ENCODE peak calls at places on chromosome 17, in ten cellular contexts. V, P, U, S, R, X, F, L, N and D are unnamed samples.

GRCh38 chr17:6456914-6457687 is 12.8 kb downstream of the PIMREG start:
- DNase-seq in F (no peak), N (no peak), U (no peak), X (peak), L (peak), V (peak), P (no peak), S (no peak), R (no peak), D (peak)

GRCh38 chr17:36094232-36094631 is 4.3 kb upstream of the CCL3 start:
- DNase-seq in X (no peak), R (no peak), L (no peak), F (no peak), S (no peak), P (no peak), N (no peak), V (no peak), U (no peak), D (no peak)

GRCh38 chr17:6558276-6558675 is 1.9 kb upstream of the PITPNM3 start:
- DNase-seq in S (peak), L (peak), V (no peak), X (no peak), P (no peak), F (no peak), N (no peak), R (no peak), U (no peak), D (no peak)

GRCh38 chr17:17358060-17358751 is 55.0 kb downstream of the NT5M start:
- DNase-seq in N (no peak), V (no peak), P (no peak), R (no peak), F (no peak), U (peak), S (no peak), L (no peak), X (no peak), D (no peak)

GRCh38 chr17:13395346-13395745 is 206.4 kb downstream of the HS3ST3A1 start:
- DNase-seq in N (no peak), S (no peak), X (no peak), U (no peak), V (no peak), R (no peak), L (no peak), F (no peak), P (no peak), D (peak)

GRCh38 chr17:68461122-68461539 is 3.8 kb upstream of the WIPI1 start:
- DNase-seq in N (no peak), V (no peak), U (no peak), X (no peak), S (no peak), R (no peak), P (no peak), F (no peak), L (no peak), D (no peak)

GRCh38 chr17:50550661-50551432 is 3.9 kb downstream of the SPATA20 start:
- DNase-seq in U (peak), R (peak), V (peak), P (peak), X (peak), N (peak), L (peak), S (peak), F (peak), D (peak)

GRCh38 chr17:74769856-74770497 is 6.2 kb downstream of the NAT9 start:
- DNase-seq in R (no peak), P (no peak), F (no peak), L (peak), S (peak), X (no peak), V (no peak), N (no peak), U (no peak), D (no peak)

GRCh38 chr17:62626719-62627218 is 701 bp upstream of the MRC2 start:
- DNase-seq in F (peak), P (peak), S (no peak), N (no peak), R (no peak), U (no peak), V (peak), L (no peak), X (no peak), D (peak)

GRCh38 chr17:66300956-66301355 is 1.5 kb upstream of the PRKCA start:
- DNase-seq in X (no peak), U (no peak), R (no peak), V (no peak), P (no peak), F (no peak), N (no peak), L (no peak), S (no peak), D (peak)

GRCh38 chr17:6108382-6108781 is 38.2 kb downstream of the WSCD1 start:
- DNase-seq in U (no peak), L (no peak), S (no peak), N (no peak), V (no peak), R (no peak), F (no peak), X (no peak), P (no peak), D (no peak)

GRCh38 chr17:17921192-17922082 is 50.8 kb downstream of the TOM1L2 start:
- DNase-seq in X (no peak), N (no peak), L (no peak), P (no peak), F (peak), V (peak), R (no peak), S (no peak), U (peak), D (peak)

GRCh38 chr17:45162022-45162687 is 480 bp downstream of the HEXIM2 start:
- DNase-seq in V (no peak), L (no peak), F (no peak), R (no peak), X (peak), U (peak), S (peak), N (no peak), P (no peak), D (no peak)

GRCh38 chr17:63564562-63564961 is 14.3 kb downstream of the DCAF7 start:
- DNase-seq in P (no peak), L (no peak), X (no peak), V (no peak), N (no peak), U (peak), R (no peak), S (no peak), F (no peak), D (no peak)

GRCh38 chr17:16304832-16305231 is 48.4 kb downstream of the CENPV start:
- DNase-seq in L (no peak), U (no peak), P (peak), S (no peak), N (no peak), V (peak), X (no peak), R (no peak), F (no peak), D (peak)

GRCh38 chr17:15185625-15185991 is 79.5 kb downstream of the PMP22 start:
- DNase-seq in V (peak), N (no peak), L (no peak), P (peak), U (no peak), S (no peak), X (no peak), F (no peak), R (no peak), D (peak)

GRCh38 chr17:16013943-16014407 is 14.4 kb downstream of the TTC19 start:
- DNase-seq in R (no peak), V (peak), X (no peak), P (no peak), N (no peak), F (peak), S (no peak), U (no peak), L (no peak), D (peak)

GRCh38 chr17:71436479-71436878 is 684.3 kb upstream of the SOX9 start:
- DNase-seq in R (no peak), P (no peak), F (no peak), L (no peak), N (no peak), V (no peak), X (no peak), S (no peak), U (no peak), D (no peak)

GRCh38 chr17:77544347-77544746 is 403.6 kb downstream of the SEC14L1 start:
- DNase-seq in N (no peak), L (no peak), V (no peak), S (no peak), U (no peak), X (no peak), F (no peak), R (no peak), P (no peak), D (no peak)

GRCh38 chr17:27533874-27534815 is 77.9 kb downstream of the KSR1 start:
- DNase-seq in N (no peak), P (no peak), X (no peak), F (no peak), V (peak), S (no peak), U (no peak), R (no peak), L (no peak), D (peak)

GRCh38 chr17:78956254-78956653 is 23.5 kb downstream of the LGALS3BP start:
- DNase-seq in L (no peak), N (no peak), S (peak), V (no peak), R (no peak), P (no peak), U (no peak), X (no peak), F (no peak), D (no peak)

GRCh38 chr17:78387982-78388941 is 9.8 kb downstream of the PGS1 start:
- DNase-seq in L (no peak), U (no peak), F (no peak), V (peak), S (peak), N (peak), X (no peak), R (no peak), P (peak), D (peak)

GRCh38 chr17:8855477-8856204 is 11.8 kb downstream of the PIK3R6 start:
- DNase-seq in L (no peak), X (no peak), U (peak), N (no peak), F (no peak), P (no peak), R (no peak), S (no peak), V (no peak), D (no peak)
- H3K4me3 ChIP-seq in L (no peak), X (no peak), U (no peak), N (no peak), F (no peak), P (no peak), R (no peak), S (no peak), V (no peak), D (no peak)

DNA sequence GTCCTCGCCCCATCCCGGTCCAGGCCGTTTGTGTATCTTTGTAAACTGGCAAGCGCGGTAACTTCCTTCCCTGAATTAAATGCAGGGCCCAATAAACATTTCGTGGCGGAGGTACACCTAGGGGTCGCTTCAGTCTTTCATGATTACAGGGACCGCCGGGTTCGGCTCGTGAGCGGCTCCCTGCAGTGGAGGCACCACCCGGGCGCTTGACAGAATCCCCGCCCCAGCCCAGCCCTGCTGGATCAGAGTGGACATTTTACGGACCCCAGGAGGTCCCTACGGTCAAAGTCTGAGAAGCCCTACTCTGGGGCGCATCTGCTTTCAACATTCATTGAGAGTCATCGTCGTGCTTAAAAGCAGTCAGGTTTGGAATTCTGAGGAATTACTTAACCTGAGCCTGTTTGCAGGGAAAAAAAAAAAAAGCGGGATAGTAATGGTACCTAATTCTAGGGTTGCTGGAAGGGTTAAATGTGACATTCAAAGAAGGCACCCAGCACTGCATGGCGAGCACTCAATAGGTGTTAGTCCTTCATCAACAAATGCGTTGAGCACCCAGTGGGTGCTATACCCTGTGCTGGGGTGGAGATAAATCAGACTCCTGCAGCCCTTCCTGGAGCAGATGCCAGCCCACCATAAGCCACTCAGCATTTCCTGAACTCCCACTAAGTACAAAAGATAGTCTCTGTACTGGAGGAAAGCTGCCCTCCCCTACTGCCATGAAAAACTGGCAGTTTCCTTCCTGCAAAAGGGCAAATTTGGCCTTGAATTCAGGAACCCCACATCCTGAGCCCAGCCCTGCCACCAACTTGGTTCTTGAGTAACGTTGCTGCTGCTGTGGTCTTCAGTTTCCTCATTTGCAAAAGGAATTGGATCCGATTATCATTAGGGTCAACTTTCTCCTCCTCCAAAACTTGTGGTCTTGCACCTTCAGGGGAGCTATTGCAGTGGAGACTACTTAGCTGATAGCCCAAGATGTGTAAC is 658 bp upstream of the DUSP3 start:
- DNase-seq in X (no peak), V (no peak), U (peak), F (no peak), S (no peak), P (peak), N (no peak), R (no peak), L (no peak), D (peak)
- TF ChIP-seq CTCF in X (peak), V (peak), U (no peak), F (peak), S (no peak), P (no peak), N (no peak), R (no peak), L (no peak), D (peak)

GRCh38 chr17:31581491-31581890 is 190.0 kb downstream of the RAB11FIP4 start:
- DNase-seq in R (no peak), N (no peak), P (no peak), U (no peak), L (peak), X (no peak), V (no peak), F (no peak), S (no peak), D (no peak)

GRCh38 chr17:31579265-31579664 is 187.8 kb downstream of the RAB11FIP4 start:
- DNase-seq in R (peak), X (no peak), P (no peak), F (no peak), L (peak), S (no peak), V (peak), U (no peak), N (no peak), D (peak)

GRCh38 chr17:31582151-31582907 is 190.9 kb downstream of the RAB11FIP4 start:
- DNase-seq in L (peak), R (no peak), X (peak), P (no peak), V (peak), F (no peak), U (peak), S (no peak), N (no peak), D (peak)

GRCh38 chr17:31581022-31581483 is 189.6 kb downstream of the RAB11FIP4 start:
- DNase-seq in V (peak), U (peak), L (peak), X (peak), S (peak), F (peak), R (peak), P (peak), N (peak), D (peak)

DNA sequence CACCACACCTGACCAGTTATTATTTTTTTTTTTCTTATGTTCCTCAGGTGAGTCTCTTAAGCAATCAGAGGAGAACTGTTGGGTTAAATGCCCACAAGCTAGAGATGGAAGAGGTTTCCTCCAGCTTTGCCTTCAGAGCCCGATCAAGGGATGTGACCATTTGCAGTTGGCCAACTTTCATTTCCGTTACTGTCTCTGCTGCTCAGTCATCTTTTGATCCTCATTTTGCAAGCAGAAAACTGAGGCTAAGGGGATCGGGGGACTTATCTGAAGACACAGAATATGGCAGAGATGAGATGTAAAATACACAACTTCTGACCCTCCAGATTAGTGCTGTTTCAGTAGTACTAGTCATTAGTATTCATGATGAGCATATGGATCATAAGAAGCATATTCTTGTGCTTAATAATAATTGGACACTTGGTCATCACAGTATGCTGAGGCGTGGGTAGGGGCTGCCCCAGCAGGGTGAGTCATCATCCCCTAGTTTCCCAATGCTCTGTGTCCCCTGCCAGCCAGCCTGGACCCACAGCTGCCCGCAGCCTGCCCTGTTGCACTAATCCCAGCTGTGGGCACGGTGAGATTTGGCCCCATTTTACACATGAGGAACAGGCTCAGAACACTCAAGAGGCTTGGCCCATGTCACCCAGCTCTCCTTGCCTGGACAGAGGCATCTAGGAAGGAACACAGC is 189.0 kb downstream of the RAB11FIP4 start:
- DNase-seq in S (no peak), F (no peak), L (peak), U (peak), N (no peak), X (peak), P (peak), V (peak), R (no peak), D (peak)
- H3K4me3 ChIP-seq in S (no peak), F (no peak), L (no peak), U (no peak), N (no peak), X (no peak), P (no peak), V (no peak), R (peak), D (no peak)

GRCh38 chr17:47821424-47822379 is at the start of gene OSBPL7:
- DNase-seq in N (peak), R (peak), P (peak), F (peak), X (peak), L (peak), V (peak), S (peak), U (peak), D (peak)
- TF ChIP-seq CTCF in N (no peak), R (no peak), P (no peak), F (peak), X (no peak), L (peak), V (no peak), S (no peak), U (no peak), D (peak)

GRCh38 chr17:3026856-3027751 is 36.3 kb downstream of the OR1D5 start:
- DNase-seq in V (peak), S (peak), N (no peak), F (no peak), U (peak), X (peak), R (no peak), P (no peak), L (no peak), D (peak)

GRCh38 chr17:3026125-3026855 is 37.1 kb downstream of the OR1D5 start:
- DNase-seq in P (no peak), U (peak), N (no peak), F (no peak), R (no peak), S (peak), X (peak), L (no peak), V (no peak), D (no peak)

GRCh38 chr17:3030096-3030495 is 33.3 kb downstream of the OR1D5 start:
- DNase-seq in R (no peak), V (peak), S (no peak), N (no peak), U (no peak), F (peak), P (no peak), L (no peak), X (peak), D (peak)

GRCh38 chr17:3027786-3028532 is 35.4 kb downstream of the OR1D5 start:
- DNase-seq in N (no peak), V (no peak), X (peak), F (no peak), L (peak), R (no peak), U (peak), P (no peak), S (no peak), D (no peak)

DNA sequence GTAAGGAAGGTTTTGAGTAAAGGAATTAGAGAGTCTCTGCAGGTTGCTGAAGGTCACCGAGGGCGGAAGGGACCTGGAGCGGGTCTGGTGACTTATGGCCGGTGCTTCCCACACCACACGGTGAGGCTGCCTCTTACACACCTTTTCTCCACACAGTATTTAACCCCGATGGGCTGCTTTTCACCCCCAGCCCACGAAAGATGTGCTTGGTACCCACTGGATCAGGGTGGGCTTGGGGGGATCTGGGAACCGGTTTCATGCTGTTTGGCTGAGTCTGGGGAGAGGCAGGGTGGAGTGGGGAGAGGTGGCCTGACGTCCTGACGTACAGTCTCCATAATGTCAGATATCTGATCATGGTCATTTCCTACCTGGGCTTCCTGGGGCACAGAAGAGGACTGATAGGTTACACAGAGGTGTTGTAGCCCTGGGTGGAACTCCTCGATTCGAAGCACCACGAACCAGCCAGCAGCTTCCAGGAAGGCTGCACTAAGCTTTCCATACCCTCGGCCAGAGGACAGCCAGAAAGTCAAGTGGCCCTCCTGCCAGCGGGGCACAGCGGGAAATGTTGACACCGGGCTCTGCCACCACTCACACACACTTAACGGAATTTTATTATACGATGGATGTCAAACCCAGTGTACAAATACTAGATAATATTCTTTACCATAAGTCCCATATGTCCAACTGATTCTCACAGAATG is 34.0 kb downstream of the OR1D5 start:
- DNase-seq in S (no peak), N (no peak), P (no peak), F (no peak), R (no peak), U (peak), X (peak), V (no peak), L (no peak), D (no peak)
- H3K4me3 ChIP-seq in S (no peak), N (no peak), P (no peak), F (no peak), R (no peak), U (no peak), X (no peak), V (no peak), L (no peak), D (no peak)